ENCODE peak calls at places on chromosomes 6 and 20, in five cellular contexts. B, K, P, T and E are unnamed samples.

GRCh38 chr20:6178537-6178936 is 55.7 kb upstream of the FERMT1 start:
- DNase-seq in B (no peak), K (peak; percentile 24), P (no peak), T (no peak), E (no peak)

GRCh38 chr20:32210206-32210605 is 2.5 kb downstream of the POFUT1 start:
- DNase-seq in B (no peak), K (no peak), P (peak; percentile 28), T (no peak), E (no peak)

GRCh38 chr6:55568779-55569439 is 10.1 kb downstream of the HMGCLL1 start:
- DNase-seq in B (no peak), K (no peak), P (no peak), T (no peak), E (no peak)

GRCh38 chr6:13089296-13089994 is 238.9 kb downstream of the TBC1D7 start:
- DNase-seq in B (no peak), K (peak; percentile 35), P (no peak), T (no peak), E (no peak)

GRCh38 chr6:127190552-127190951 is 72.1 kb downstream of the RSPO3 start:
- DNase-seq in B (no peak), K (peak; percentile 71), P (peak; percentile 36), T (no peak), E (no peak)

GRCh38 chr20:41466836-41467619 is 100.4 kb upstream of the EMILIN3 start:
- DNase-seq in B (no peak), K (no peak), P (no peak), T (no peak), E (no peak)

GRCh38 chr20:2559641-2560040 is 23.3 kb downstream of the TMC2 start:
- DNase-seq in B (no peak), K (no peak), P (no peak), T (no peak), E (no peak)

GRCh38 chr20:36775826-36776225 is 2.3 kb upstream of the DSN1 start:
- DNase-seq in B (no peak), K (no peak), P (no peak), T (no peak), E (no peak)

GRCh38 chr20:10179574-10180298 is 38.9 kb upstream of the SNAP25 start:
- DNase-seq in B (no peak), K (no peak), P (no peak), T (no peak), E (no peak)

GRCh38 chr6:148724428-148724827 is 22.4 kb upstream of the UST start:
- DNase-seq in B (no peak), K (no peak), P (no peak), T (no peak), E (no peak)

GRCh38 chr6:148723484-148723883 is 23.3 kb upstream of the UST start:
- DNase-seq in B (no peak), K (peak; percentile 96), P (no peak), T (no peak), E (no peak)

GRCh38 chr6:148720897-148721296 is 25.9 kb upstream of the UST start:
- DNase-seq in B (no peak), K (no peak), P (no peak), T (no peak), E (no peak)

GRCh38 chr6:148716811-148717210 is 30.0 kb upstream of the UST start:
- DNase-seq in B (no peak), K (peak; percentile 82), P (no peak), T (no peak), E (no peak)

DNA sequence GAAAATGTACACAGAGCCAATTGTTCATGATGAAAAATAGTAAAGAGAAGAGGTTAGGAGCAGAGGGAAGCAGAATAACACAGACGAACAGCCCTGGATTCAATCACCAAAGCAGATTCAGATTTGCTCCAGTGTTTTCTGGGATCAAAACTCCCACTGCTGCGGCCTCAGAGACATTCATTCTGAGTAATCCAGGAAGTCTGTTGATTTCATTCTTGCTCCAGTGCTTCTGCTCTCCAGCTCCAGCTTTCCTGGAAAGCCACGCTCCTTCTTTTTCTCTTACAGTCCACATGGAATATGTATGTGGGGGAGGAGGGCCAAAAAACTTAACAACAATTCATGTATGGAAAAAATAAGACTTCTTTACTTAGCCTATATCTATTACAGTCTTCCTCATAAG is 26.5 kb upstream of the UST start:
- DNase-seq in B (no peak), K (peak; percentile 46), P (no peak), T (no peak), E (no peak)
- TF ChIP-seq CTCF in B (no peak), K (no peak), P (no peak), T (no peak), E (no peak)

GRCh38 chr6:26285143-26286134 is 79.6 kb upstream of the BTN3A2 start:
- DNase-seq in B (peak; percentile 80), K (peak; percentile 99), P (peak; percentile 99), T (peak; percentile 79), E (peak; percentile 95)
- TF ChIP-seq CTCF in B (no peak), K (no peak), P (no peak), T (no peak), E (no peak)

GRCh38 chr20:57291003-57291402 is 24.6 kb upstream of the BMP7 start:
- DNase-seq in B (no peak), K (no peak), P (no peak), T (no peak), E (no peak)
- TF ChIP-seq CTCF in B (no peak), K (no peak), P (no peak), T (no peak), E (no peak)

GRCh38 chr6:107965746-107966145 is 7.7 kb upstream of the SEC63 start:
- DNase-seq in B (no peak), K (peak; percentile 69), P (no peak), T (no peak), E (no peak)
- TF ChIP-seq CTCF in B (no peak), K (no peak), P (no peak), T (no peak), E (no peak)

DNA sequence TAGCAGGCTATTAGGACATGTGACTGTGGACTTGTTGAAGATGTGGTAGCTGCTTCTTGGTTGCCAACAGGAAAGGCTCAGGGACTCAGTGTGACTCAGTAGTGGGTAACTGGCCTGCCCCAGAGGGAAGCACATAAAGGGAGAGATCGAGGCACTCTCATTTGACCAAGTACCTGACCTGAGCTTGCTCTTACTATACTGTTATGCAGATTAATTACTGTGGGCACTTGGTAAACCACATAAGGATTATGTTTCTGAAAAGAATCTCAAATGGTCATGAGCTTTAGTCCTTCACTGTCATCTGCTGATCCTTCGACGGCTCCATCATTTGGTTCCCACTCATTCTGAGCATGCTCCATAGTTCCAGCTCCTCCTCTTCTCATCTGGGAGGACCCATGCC is 48.2 kb upstream of the RPL7L1 start:
- DNase-seq in B (no peak), K (no peak), P (no peak), T (no peak), E (no peak)
- TF ChIP-seq CTCF in B (no peak), K (no peak), P (no peak), T (no peak), E (no peak)

GRCh38 chr6:189676-190075 is 102.6 kb upstream of the DUSP22 start:
- DNase-seq in B (no peak), K (no peak), P (no peak), T (no peak), E (no peak)

GRCh38 chr6:192313-192664 is 100.0 kb upstream of the DUSP22 start:
- DNase-seq in B (no peak), K (no peak), P (no peak), T (no peak), E (no peak)

GRCh38 chr6:191487-192312 is 100.6 kb upstream of the DUSP22 start:
- DNase-seq in B (no peak), K (no peak), P (no peak), T (no peak), E (no peak)

GRCh38 chr6:188821-189655 is 103.2 kb upstream of the DUSP22 start:
- DNase-seq in B (peak; percentile 63), K (peak; percentile 54), P (peak; percentile 72), T (peak; percentile 85), E (peak; percentile 82)

GRCh38 chr6:190596-191395 is 101.5 kb upstream of the DUSP22 start:
- DNase-seq in B (no peak), K (no peak), P (no peak), T (no peak), E (no peak)
- TF ChIP-seq CTCF in B (no peak), K (no peak), P (no peak), T (peak; percentile 39), E (no peak)

GRCh38 chr6:18160921-18161320 is 5.7 kb downstream of the KDM1B start:
- DNase-seq in B (no peak), K (peak; percentile 23), P (no peak), T (no peak), E (no peak)
- TF ChIP-seq CTCF in B (no peak), K (no peak), P (no peak), T (no peak), E (no peak)

DNA sequence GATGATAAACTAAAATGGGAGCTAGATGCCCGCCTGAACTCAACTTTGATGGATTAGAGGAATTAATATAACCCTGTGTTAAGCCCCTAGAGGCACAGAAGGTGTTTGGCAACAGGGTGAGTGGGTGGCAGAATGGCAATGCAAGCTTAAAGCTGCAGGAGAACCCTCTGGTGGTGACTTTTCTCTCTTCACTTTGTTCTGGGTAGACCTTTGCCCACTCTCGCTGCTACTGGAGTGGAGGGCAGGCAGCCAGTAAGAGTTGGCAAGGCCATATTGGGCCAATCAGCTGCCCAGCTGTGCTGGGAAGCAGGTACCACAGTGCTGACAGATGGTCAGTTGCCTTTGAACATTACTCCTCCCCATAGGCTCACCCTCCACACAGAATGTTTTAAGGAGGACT is 468.2 kb downstream of the MMUT start:
- DNase-seq in B (no peak), K (no peak), P (no peak), T (no peak), E (no peak)
- TF ChIP-seq CTCF in B (no peak), K (no peak), P (no peak), T (no peak), E (no peak)

GRCh38 chr20:25541676-25542075 is 43.7 kb downstream of the NINL start:
- DNase-seq in B (no peak), K (peak; percentile 60), P (no peak), T (no peak), E (no peak)

GRCh38 chr20:25538838-25539665 is 46.3 kb downstream of the NINL start:
- DNase-seq in B (no peak), K (no peak), P (no peak), T (no peak), E (no peak)

GRCh38 chr20:25537890-25538289 is 47.4 kb downstream of the NINL start:
- DNase-seq in B (no peak), K (no peak), P (no peak), T (no peak), E (no peak)

GRCh38 chr20:25539742-25540201 is 45.6 kb downstream of the NINL start:
- DNase-seq in B (no peak), K (peak; percentile 52), P (no peak), T (no peak), E (no peak)

GRCh38 chr20:25540273-25540672 is 45.1 kb downstream of the NINL start:
- DNase-seq in B (no peak), K (peak; percentile 31), P (no peak), T (peak; percentile 40), E (no peak)
- TF ChIP-seq CTCF in B (no peak), K (peak; percentile 60), P (peak; percentile 0), T (peak; percentile 34), E (peak; percentile 52)